ENCODE peak calls at places on chromosomes 7 and 10, in four cellular contexts. E is sigmoid colon, G is MCF 10A, T is NCI-H446. B is an unnamed sample.

GRCh38 chr10:104479906-104480579 is 126.4 kb downstream of the CFAP58 start:
- DNase-seq in E (no peak), G (no peak), T (no peak), B (no peak)

GRCh38 chr10:129725890-129726631 is 238.0 kb downstream of the EBF3 start:
- DNase-seq in E (no peak), G (no peak), T (no peak), B (no peak)

GRCh38 chr10:43595739-43596298 is 10.4 kb upstream of the ZNF485 start:
- DNase-seq in E (no peak), G (no peak), T (no peak), B (no peak)

GRCh38 chr10:5975641-5976473 is 1.5 kb downstream of the IL15RA start:
- DNase-seq in E (peak), G (peak), T (no peak), B (peak)

GRCh38 chr10:101766753-101767599 is 8.9 kb downstream of the FGF8 start:
- DNase-seq in E (peak), G (no peak), T (no peak), B (no peak)

GRCh38 chr10:1116696-1117254 is 60.6 kb downstream of the WDR37 start:
- DNase-seq in E (no peak), G (no peak), T (no peak), B (no peak)

GRCh38 chr10:8151086-8151485 is 96.6 kb downstream of the GATA3 start:
- DNase-seq in E (no peak), G (peak), T (no peak), B (no peak)

GRCh38 chr10:60572511-60573194 is 183.0 kb upstream of the ANK3 start:
- DNase-seq in E (no peak), G (peak), T (no peak), B (peak)

GRCh38 chr7:12398186-12398585 is 5.5 kb downstream of the VWDE start:
- DNase-seq in E (no peak), G (no peak), T (no peak), B (no peak)

GRCh38 chr7:25617219-25617618 is 388.9 kb upstream of the NPVF start:
- DNase-seq in E (no peak), G (no peak), T (no peak), B (no peak)